ENCODE peak calls at places on chromosomes 1 and 21, in nine cellular contexts. One of them, this sample, is unnamed.

GRCh38 chr1:3924871-3925655 is 25.0 kb upstream of the C1orf174 start:
- DNase-seq in mucosa of descending colon: no peak
- DNase-seq in mesendoderm: no peak
- DNase-seq in ovary: no peak
- DNase-seq in GM23338: no peak
- DNase-seq in cardiac muscle cell: no peak
- DNase-seq in iPS DF 6.9: no peak
- DNase-seq in choroid plexus epithelial cell: no peak
- DNase-seq in foreskin fibroblast: no peak
- DNase-seq in this sample: no peak

GRCh38 chr1:116377564-116378529 is 4.8 kb downstream of the ATP1A1 start:
- DNase-seq in mucosa of descending colon: no peak
- DNase-seq in mesendoderm: no peak
- DNase-seq in ovary: peak; percentile 74
- DNase-seq in GM23338: no peak
- DNase-seq in cardiac muscle cell: peak; percentile 38
- DNase-seq in iPS DF 6.9: no peak
- DNase-seq in choroid plexus epithelial cell: peak; percentile 96
- DNase-seq in foreskin fibroblast: peak; percentile 89
- DNase-seq in this sample: peak; percentile 96

GRCh38 chr1:192826791-192827477 is 18.1 kb downstream of the RGS2 start:
- DNase-seq in mucosa of descending colon: no peak
- DNase-seq in mesendoderm: peak; percentile 51
- DNase-seq in ovary: no peak
- DNase-seq in GM23338: no peak
- DNase-seq in cardiac muscle cell: no peak
- DNase-seq in iPS DF 6.9: no peak
- DNase-seq in choroid plexus epithelial cell: no peak
- DNase-seq in foreskin fibroblast: peak; percentile 53
- DNase-seq in this sample: no peak

GRCh38 chr21:34835526-34835925 is 166.7 kb downstream of the CLIC6 start:
- DNase-seq in mucosa of descending colon: no peak
- DNase-seq in mesendoderm: no peak
- DNase-seq in ovary: no peak
- DNase-seq in GM23338: peak; percentile 67
- DNase-seq in cardiac muscle cell: no peak
- DNase-seq in iPS DF 6.9: no peak
- DNase-seq in choroid plexus epithelial cell: peak; percentile 52
- DNase-seq in foreskin fibroblast: peak; percentile 93
- DNase-seq in this sample: peak; percentile 87

GRCh38 chr1:40360631-40361030 is 12.9 kb upstream of the SMAP2 start:
- DNase-seq in mucosa of descending colon: no peak
- DNase-seq in mesendoderm: no peak
- DNase-seq in ovary: no peak
- DNase-seq in GM23338: no peak
- DNase-seq in cardiac muscle cell: no peak
- DNase-seq in iPS DF 6.9: no peak
- DNase-seq in choroid plexus epithelial cell: no peak
- DNase-seq in foreskin fibroblast: no peak
- DNase-seq in this sample: no peak

GRCh38 chr1:192311281-192311680 is 5.5 kb upstream of the RGS21 start:
- DNase-seq in mucosa of descending colon: no peak
- DNase-seq in mesendoderm: peak; percentile 11
- DNase-seq in ovary: no peak
- DNase-seq in GM23338: peak; percentile 5
- DNase-seq in cardiac muscle cell: peak; percentile 9
- DNase-seq in iPS DF 6.9: no peak
- DNase-seq in choroid plexus epithelial cell: peak; percentile 87
- DNase-seq in foreskin fibroblast: peak; percentile 69
- DNase-seq in this sample: peak; percentile 83

GRCh38 chr1:14896381-14897079 is 257.0 kb upstream of the TMEM51 start:
- DNase-seq in mucosa of descending colon: no peak
- DNase-seq in mesendoderm: peak; percentile 46
- DNase-seq in ovary: no peak
- DNase-seq in GM23338: no peak
- DNase-seq in cardiac muscle cell: no peak
- DNase-seq in iPS DF 6.9: no peak
- DNase-seq in choroid plexus epithelial cell: peak; percentile 72
- DNase-seq in foreskin fibroblast: peak; percentile 17
- DNase-seq in this sample: peak; percentile 60

GRCh38 chr1:116711061-116711582 is 43.1 kb upstream of the CD2 start:
- DNase-seq in mucosa of descending colon: no peak
- DNase-seq in mesendoderm: peak; percentile 49
- DNase-seq in ovary: no peak
- DNase-seq in GM23338: peak; percentile 16
- DNase-seq in cardiac muscle cell: peak; percentile 49
- DNase-seq in iPS DF 6.9: no peak
- DNase-seq in choroid plexus epithelial cell: no peak
- DNase-seq in foreskin fibroblast: no peak
- DNase-seq in this sample: no peak

GRCh38 chr1:13892141-13892670 is 192.2 kb downstream of the PRDM2 start:
- DNase-seq in mucosa of descending colon: no peak
- DNase-seq in mesendoderm: peak; percentile 5
- DNase-seq in ovary: no peak
- DNase-seq in GM23338: peak; percentile 25
- DNase-seq in cardiac muscle cell: no peak
- DNase-seq in iPS DF 6.9: no peak
- DNase-seq in choroid plexus epithelial cell: no peak
- DNase-seq in foreskin fibroblast: peak; percentile 24
- DNase-seq in this sample: no peak
- H3K4me3 ChIP-seq in mucosa of descending colon: no peak overlapping the region
- H3K4me3 ChIP-seq in mesendoderm: no peak overlapping the region
- H3K4me3 ChIP-seq in ovary: peak overlapping the region; percentile 29
- H3K4me3 ChIP-seq in GM23338: peak overlapping the region; percentile 73
- H3K4me3 ChIP-seq in cardiac muscle cell: peak overlapping the region; percentile 37
- H3K4me3 ChIP-seq in iPS DF 6.9: peak overlapping the region; percentile 5
- H3K4me3 ChIP-seq in choroid plexus epithelial cell: no peak overlapping the region
- H3K4me3 ChIP-seq in foreskin fibroblast: no peak overlapping the region
- H3K4me3 ChIP-seq in this sample: no peak overlapping the region

GRCh38 chr1:156060937-156061636 is at the start of gene RAB25:
- DNase-seq in mucosa of descending colon: peak; percentile 86
- DNase-seq in mesendoderm: peak; percentile 93
- DNase-seq in ovary: no peak
- DNase-seq in GM23338: peak; percentile 96
- DNase-seq in cardiac muscle cell: no peak
- DNase-seq in iPS DF 6.9: no peak
- DNase-seq in choroid plexus epithelial cell: peak; percentile 74
- DNase-seq in foreskin fibroblast: no peak
- DNase-seq in this sample: no peak
- H3K4me3 ChIP-seq in mucosa of descending colon: peak within 1 kb of the TSS; percentile 18
- H3K4me3 ChIP-seq in mesendoderm: peak within 1 kb of the TSS; percentile 2
- H3K4me3 ChIP-seq in ovary: no peak within 1 kb of the TSS
- H3K4me3 ChIP-seq in GM23338: peak within 1 kb of the TSS; percentile 59
- H3K4me3 ChIP-seq in cardiac muscle cell: no peak within 1 kb of the TSS
- H3K4me3 ChIP-seq in iPS DF 6.9: peak within 1 kb of the TSS; percentile 42
- H3K4me3 ChIP-seq in choroid plexus epithelial cell: no peak within 1 kb of the TSS
- H3K4me3 ChIP-seq in foreskin fibroblast: no peak within 1 kb of the TSS
- H3K4me3 ChIP-seq in this sample: no peak within 1 kb of the TSS

GRCh38 chr1:247337961-247338360 is 6.3 kb upstream of the ZNF496 start:
- DNase-seq in mucosa of descending colon: no peak
- DNase-seq in mesendoderm: no peak
- DNase-seq in ovary: no peak
- DNase-seq in GM23338: no peak
- DNase-seq in cardiac muscle cell: no peak
- DNase-seq in iPS DF 6.9: no peak
- DNase-seq in choroid plexus epithelial cell: no peak
- DNase-seq in foreskin fibroblast: no peak
- DNase-seq in this sample: no peak

GRCh38 chr1:247334378-247335133 is 2.9 kb upstream of the ZNF496 start:
- DNase-seq in mucosa of descending colon: no peak
- DNase-seq in mesendoderm: no peak
- DNase-seq in ovary: no peak
- DNase-seq in GM23338: no peak
- DNase-seq in cardiac muscle cell: no peak
- DNase-seq in iPS DF 6.9: no peak
- DNase-seq in choroid plexus epithelial cell: no peak
- DNase-seq in foreskin fibroblast: no peak
- DNase-seq in this sample: no peak

GRCh38 chr1:247337250-247337746 is 5.6 kb upstream of the ZNF496 start:
- DNase-seq in mucosa of descending colon: no peak
- DNase-seq in mesendoderm: no peak
- DNase-seq in ovary: peak; percentile 43
- DNase-seq in GM23338: no peak
- DNase-seq in cardiac muscle cell: no peak
- DNase-seq in iPS DF 6.9: no peak
- DNase-seq in choroid plexus epithelial cell: no peak
- DNase-seq in foreskin fibroblast: peak; percentile 57
- DNase-seq in this sample: no peak

GRCh38 chr1:247336390-247336789 is 4.7 kb upstream of the ZNF496 start:
- DNase-seq in mucosa of descending colon: no peak
- DNase-seq in mesendoderm: no peak
- DNase-seq in ovary: no peak
- DNase-seq in GM23338: no peak
- DNase-seq in cardiac muscle cell: no peak
- DNase-seq in iPS DF 6.9: no peak
- DNase-seq in choroid plexus epithelial cell: no peak
- DNase-seq in foreskin fibroblast: no peak
- DNase-seq in this sample: no peak

DNA sequence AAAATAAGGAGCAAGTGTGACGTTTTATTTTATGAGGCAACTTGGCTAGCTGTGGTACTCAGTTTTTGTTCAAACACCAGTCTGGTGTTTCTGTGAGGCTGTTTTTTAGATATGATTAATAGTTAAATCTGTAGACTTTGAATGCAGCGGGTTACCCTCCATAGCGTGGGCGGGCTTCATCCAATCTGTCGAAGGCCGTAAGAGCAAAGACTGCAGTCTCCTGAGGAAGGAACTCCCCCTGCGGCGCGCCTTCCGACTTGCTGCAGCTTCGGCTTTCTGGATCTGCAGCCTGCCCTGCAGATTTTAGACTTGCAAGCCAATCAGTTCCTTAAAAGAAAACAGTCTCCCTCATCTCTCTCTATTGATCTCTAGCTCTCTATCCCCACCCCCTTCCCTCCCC is 4.2 kb upstream of the ZNF496 start:
- DNase-seq in mucosa of descending colon: no peak
- DNase-seq in mesendoderm: peak; percentile 42
- DNase-seq in ovary: no peak
- DNase-seq in GM23338: peak; percentile 67
- DNase-seq in cardiac muscle cell: no peak
- DNase-seq in iPS DF 6.9: no peak
- DNase-seq in choroid plexus epithelial cell: peak; percentile 54
- DNase-seq in foreskin fibroblast: no peak
- DNase-seq in this sample: no peak
- H3K4me3 ChIP-seq in mucosa of descending colon: no peak overlapping the region
- H3K4me3 ChIP-seq in mesendoderm: no peak overlapping the region
- H3K4me3 ChIP-seq in ovary: no peak overlapping the region
- H3K4me3 ChIP-seq in GM23338: peak overlapping the region; percentile 41
- H3K4me3 ChIP-seq in cardiac muscle cell: no peak overlapping the region
- H3K4me3 ChIP-seq in iPS DF 6.9: no peak overlapping the region
- H3K4me3 ChIP-seq in choroid plexus epithelial cell: no peak overlapping the region
- H3K4me3 ChIP-seq in foreskin fibroblast: no peak overlapping the region
- H3K4me3 ChIP-seq in this sample: no peak overlapping the region

GRCh38 chr1:21318714-21319159 is 28.5 kb upstream of the ECE1 start:
- DNase-seq in mucosa of descending colon: peak; percentile 84
- DNase-seq in mesendoderm: peak; percentile 71
- DNase-seq in ovary: peak; percentile 100
- DNase-seq in GM23338: no peak
- DNase-seq in cardiac muscle cell: peak; percentile 80
- DNase-seq in iPS DF 6.9: no peak
- DNase-seq in choroid plexus epithelial cell: peak; percentile 95
- DNase-seq in foreskin fibroblast: peak; percentile 84
- DNase-seq in this sample: peak; percentile 41
- H3K4me3 ChIP-seq in mucosa of descending colon: no peak overlapping the region
- H3K4me3 ChIP-seq in mesendoderm: no peak overlapping the region
- H3K4me3 ChIP-seq in ovary: no peak overlapping the region
- H3K4me3 ChIP-seq in GM23338: no peak overlapping the region
- H3K4me3 ChIP-seq in cardiac muscle cell: no peak overlapping the region
- H3K4me3 ChIP-seq in iPS DF 6.9: no peak overlapping the region
- H3K4me3 ChIP-seq in choroid plexus epithelial cell: no peak overlapping the region
- H3K4me3 ChIP-seq in foreskin fibroblast: no peak overlapping the region
- H3K4me3 ChIP-seq in this sample: no peak overlapping the region

GRCh38 chr1:172252925-172253324 is 167.6 kb upstream of the C1orf105 start:
- DNase-seq in mucosa of descending colon: no peak
- DNase-seq in mesendoderm: no peak
- DNase-seq in ovary: no peak
- DNase-seq in GM23338: no peak
- DNase-seq in cardiac muscle cell: no peak
- DNase-seq in iPS DF 6.9: no peak
- DNase-seq in choroid plexus epithelial cell: no peak
- DNase-seq in foreskin fibroblast: no peak
- DNase-seq in this sample: no peak

GRCh38 chr1:172254521-172255222 is 165.8 kb upstream of the C1orf105 start:
- DNase-seq in mucosa of descending colon: no peak
- DNase-seq in mesendoderm: peak; percentile 14
- DNase-seq in ovary: no peak
- DNase-seq in GM23338: no peak
- DNase-seq in cardiac muscle cell: no peak
- DNase-seq in iPS DF 6.9: no peak
- DNase-seq in choroid plexus epithelial cell: peak; percentile 92
- DNase-seq in foreskin fibroblast: peak; percentile 83
- DNase-seq in this sample: peak; percentile 85

GRCh38 chr1:172252296-172252695 is 168.2 kb upstream of the C1orf105 start:
- DNase-seq in mucosa of descending colon: no peak
- DNase-seq in mesendoderm: no peak
- DNase-seq in ovary: no peak
- DNase-seq in GM23338: no peak
- DNase-seq in cardiac muscle cell: no peak
- DNase-seq in iPS DF 6.9: no peak
- DNase-seq in choroid plexus epithelial cell: no peak
- DNase-seq in foreskin fibroblast: no peak
- DNase-seq in this sample: no peak

GRCh38 chr1:172255223-172255560 is 165.3 kb upstream of the C1orf105 start:
- DNase-seq in mucosa of descending colon: no peak
- DNase-seq in mesendoderm: peak; percentile 30
- DNase-seq in ovary: no peak
- DNase-seq in GM23338: peak; percentile 6
- DNase-seq in cardiac muscle cell: no peak
- DNase-seq in iPS DF 6.9: no peak
- DNase-seq in choroid plexus epithelial cell: no peak
- DNase-seq in foreskin fibroblast: no peak
- DNase-seq in this sample: no peak
- H3K4me3 ChIP-seq in mucosa of descending colon: no peak overlapping the region
- H3K4me3 ChIP-seq in mesendoderm: no peak overlapping the region
- H3K4me3 ChIP-seq in ovary: no peak overlapping the region
- H3K4me3 ChIP-seq in GM23338: no peak overlapping the region
- H3K4me3 ChIP-seq in cardiac muscle cell: no peak overlapping the region
- H3K4me3 ChIP-seq in iPS DF 6.9: no peak overlapping the region
- H3K4me3 ChIP-seq in choroid plexus epithelial cell: no peak overlapping the region
- H3K4me3 ChIP-seq in foreskin fibroblast: no peak overlapping the region
- H3K4me3 ChIP-seq in this sample: no peak overlapping the region

This sample was measured in fibroblast of lung.